ENCODE peak calls at places on chromosomes 12 and 14, in ten cellular contexts. V, T, K, C, H, Q, N, I, A and Y are unnamed samples.

GRCh38 chr12:40515041-40515825 is 177.0 kb upstream of the CNTN1 start:
- DNase-seq in V (no peak), T (no peak), K (peak), C (no peak), H (no peak), Q (no peak), N (no peak), I (no peak), A (no peak), Y (peak)

GRCh38 chr12:59940676-59941342 is 345.0 kb downstream of the SLC16A7 start:
- DNase-seq in V (no peak), T (no peak), K (no peak), C (no peak), H (no peak), Q (no peak), N (no peak), I (no peak), A (no peak), Y (no peak)

GRCh38 chr12:92398565-92399309 is 253.1 kb upstream of the BTG1 start:
- DNase-seq in V (no peak), T (no peak), K (peak), C (no peak), H (no peak), Q (no peak), N (no peak), I (peak), A (no peak), Y (no peak)

GRCh38 chr14:73591690-73592448 is at the start of gene ACOT4:
- DNase-seq in V (peak), T (no peak), K (no peak), C (peak), H (no peak), Q (no peak), N (peak), I (peak), A (no peak), Y (no peak)

GRCh38 chr12:50220357-50221061 is 53.3 kb upstream of the CERS5 start:
- DNase-seq in V (no peak), T (no peak), K (no peak), C (no peak), H (no peak), Q (no peak), N (no peak), I (peak), A (no peak), Y (peak)

GRCh38 chr12:50533971-50534370 is 29.2 kb downstream of the DIP2B start:
- DNase-seq in V (no peak), T (no peak), K (no peak), C (no peak), H (no peak), Q (no peak), N (no peak), I (no peak), A (no peak), Y (no peak)

GRCh38 chr14:61950340-61950739 is 188.1 kb downstream of the SNAPC1 start:
- DNase-seq in V (no peak), T (no peak), K (no peak), C (no peak), H (no peak), Q (no peak), N (no peak), I (no peak), A (no peak), Y (no peak)

GRCh38 chr12:54356951-54357356 is 7.3 kb downstream of the GPR84 start:
- DNase-seq in V (no peak), T (no peak), K (no peak), C (no peak), H (no peak), Q (no peak), N (no peak), I (no peak), A (no peak), Y (no peak)

GRCh38 chr12:54294152-54294913 is 6.5 kb downstream of the NFE2 start:
- DNase-seq in V (peak), T (no peak), K (peak), C (peak), H (no peak), Q (no peak), N (peak), I (peak), A (peak), Y (peak)

GRCh38 chr12:101655400-101655799 is 42.0 kb upstream of the CHPT1 start:
- DNase-seq in V (no peak), T (no peak), K (no peak), C (no peak), H (no peak), Q (no peak), N (no peak), I (no peak), A (no peak), Y (no peak)

GRCh38 chr12:47819902-47820630 is at the start of gene HDAC7:
- DNase-seq in V (peak), T (no peak), K (peak), C (peak), H (peak), Q (no peak), N (peak), I (peak), A (peak), Y (peak)

GRCh38 chr12:6369916-6370575 is 5.3 kb downstream of the SCNN1A start:
- DNase-seq in V (no peak), T (no peak), K (no peak), C (peak), H (no peak), Q (no peak), N (no peak), I (no peak), A (no peak), Y (no peak)

GRCh38 chr14:84806627-84807026 is 723.3 kb upstream of the FLRT2 start:
- DNase-seq in V (no peak), T (no peak), K (no peak), C (no peak), H (no peak), Q (peak), N (no peak), I (no peak), A (no peak), Y (no peak)

GRCh38 chr12:2256453-2256852 is 203.7 kb downstream of the CACNA1C start:
- DNase-seq in V (no peak), T (no peak), K (no peak), C (no peak), H (no peak), Q (no peak), N (no peak), I (no peak), A (no peak), Y (no peak)
- H3K4me3 ChIP-seq in V (no peak), T (no peak), K (no peak), C (no peak), H (no peak), Q (no peak), N (no peak), I (no peak), A (no peak), Y (no peak)

GRCh38 chr12:4154672-4155225 is 118.8 kb upstream of the CCND2 start:
- DNase-seq in V (no peak), T (no peak), K (no peak), C (no peak), H (no peak), Q (no peak), N (no peak), I (no peak), A (no peak), Y (no peak)

GRCh38 chr12:4153343-4153892 is 120.1 kb upstream of the CCND2 start:
- DNase-seq in V (no peak), T (no peak), K (no peak), C (no peak), H (no peak), Q (no peak), N (no peak), I (peak), A (no peak), Y (peak)

GRCh38 chr12:4152145-4152795 is 121.3 kb upstream of the CCND2 start:
- DNase-seq in V (no peak), T (no peak), K (no peak), C (no peak), H (no peak), Q (no peak), N (no peak), I (peak), A (no peak), Y (no peak)

GRCh38 chr12:4148418-4149056 is 125.0 kb upstream of the CCND2 start:
- DNase-seq in V (peak), T (no peak), K (no peak), C (peak), H (peak), Q (no peak), N (peak), I (peak), A (peak), Y (no peak)

DNA sequence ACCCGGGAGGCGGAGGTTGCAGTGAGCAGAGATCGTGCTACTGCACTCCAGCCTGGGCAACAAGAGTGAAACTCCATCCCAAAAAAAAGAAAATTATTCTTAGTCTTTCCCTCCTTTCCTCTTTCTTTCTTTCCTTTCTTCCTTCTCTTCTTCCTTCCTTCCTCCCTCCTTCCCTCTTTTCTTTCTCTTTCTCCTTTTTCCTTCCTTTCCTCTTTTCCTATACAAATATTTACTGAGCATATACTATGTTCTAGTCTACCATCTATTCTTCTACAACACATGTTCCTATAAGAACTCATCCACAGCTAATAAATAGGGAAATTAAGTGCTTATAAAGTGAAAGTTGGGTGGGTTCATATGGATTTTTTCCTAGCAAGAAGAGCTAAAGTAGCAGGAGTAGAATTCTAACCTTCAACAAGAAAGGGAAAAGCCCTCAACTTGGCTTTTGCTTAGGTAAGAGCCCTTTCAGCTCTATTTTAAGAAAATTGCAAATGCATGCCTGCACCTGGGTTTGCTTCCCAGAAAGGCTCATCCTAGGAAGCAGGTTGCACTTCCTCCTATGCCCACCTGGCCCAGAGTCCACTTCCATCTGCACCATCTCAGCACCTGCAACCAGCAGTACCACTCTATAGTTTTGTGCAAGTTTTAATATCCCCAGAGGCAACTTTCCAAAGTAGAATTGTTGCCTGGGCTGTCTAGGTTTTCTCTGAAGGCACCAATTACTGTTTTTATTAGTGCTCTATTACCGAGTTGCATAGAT is 122.0 kb upstream of the CCND2 start:
- DNase-seq in V (no peak), T (no peak), K (no peak), C (no peak), H (no peak), Q (no peak), N (no peak), I (no peak), A (no peak), Y (no peak)
- H3K4me3 ChIP-seq in V (no peak), T (no peak), K (no peak), C (no peak), H (no peak), Q (no peak), N (no peak), I (no peak), A (no peak), Y (no peak)

GRCh38 chr12:55815473-55815872 is 2.1 kb downstream of the SARNP start:
- DNase-seq in V (no peak), T (no peak), K (no peak), C (no peak), H (no peak), Q (no peak), N (no peak), I (no peak), A (no peak), Y (no peak)
- H3K4me3 ChIP-seq in V (no peak), T (peak), K (no peak), C (peak), H (no peak), Q (no peak), N (no peak), I (no peak), A (peak), Y (no peak)

GRCh38 chr14:49997991-49998390 is 105.1 kb downstream of the ARF6 start:
- DNase-seq in V (no peak), T (no peak), K (no peak), C (no peak), H (no peak), Q (no peak), N (no peak), I (no peak), A (no peak), Y (no peak)

GRCh38 chr14:50001146-50001998 is 108.5 kb downstream of the ARF6 start:
- DNase-seq in V (no peak), T (no peak), K (peak), C (peak), H (peak), Q (peak), N (no peak), I (peak), A (peak), Y (peak)

GRCh38 chr14:50000215-50001145 is 107.6 kb downstream of the ARF6 start:
- DNase-seq in V (peak), T (no peak), K (peak), C (peak), H (peak), Q (peak), N (peak), I (peak), A (peak), Y (peak)

GRCh38 chr14:49999216-49999761 is 106.4 kb downstream of the ARF6 start:
- DNase-seq in V (peak), T (no peak), K (peak), C (peak), H (peak), Q (no peak), N (peak), I (peak), A (peak), Y (peak)

DNA sequence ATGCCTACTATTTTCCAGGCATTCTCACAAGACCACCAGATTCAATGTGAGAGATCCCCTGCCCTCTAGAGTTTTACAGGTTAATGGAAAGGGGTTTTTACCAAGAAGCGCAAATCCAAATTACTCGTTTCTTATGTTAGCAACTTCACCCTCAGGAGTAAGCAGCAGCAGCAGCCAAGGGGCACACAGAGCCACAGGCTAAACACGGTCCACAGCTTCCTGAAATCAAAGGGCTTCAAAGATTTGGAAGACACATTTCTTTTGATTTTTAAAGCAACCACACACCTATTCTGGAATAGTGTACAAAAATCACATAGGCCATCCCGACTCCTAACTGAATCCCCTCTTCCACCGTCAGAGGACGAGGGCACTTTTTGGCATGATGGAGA is 106.9 kb downstream of the ARF6 start:
- DNase-seq in V (no peak), T (no peak), K (peak), C (no peak), H (no peak), Q (no peak), N (no peak), I (no peak), A (no peak), Y (no peak)
- H3K4me3 ChIP-seq in V (no peak), T (no peak), K (no peak), C (no peak), H (no peak), Q (no peak), N (no peak), I (peak), A (peak), Y (peak)

DNA sequence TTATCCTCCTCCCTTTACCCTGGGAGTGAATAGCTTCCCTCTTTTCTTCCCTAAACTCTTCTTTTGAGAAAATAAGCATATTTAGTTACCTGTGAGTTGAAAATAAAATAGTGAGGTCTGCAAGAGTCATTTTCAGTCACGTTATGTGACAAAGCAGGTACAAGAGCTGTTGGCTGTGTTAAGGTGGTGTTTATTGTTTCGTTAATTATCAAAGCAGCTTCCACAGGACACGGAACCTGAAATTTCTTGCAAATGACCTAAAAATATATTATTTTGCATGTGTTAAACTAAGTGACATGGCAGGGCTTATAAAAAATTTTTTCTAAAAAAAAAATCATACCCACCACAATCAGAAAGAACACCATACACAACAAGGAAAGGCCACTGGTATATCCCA is 8.3 kb downstream of the SLC38A2 start:
- DNase-seq in V (no peak), T (no peak), K (no peak), C (no peak), H (no peak), Q (no peak), N (no peak), I (no peak), A (no peak), Y (no peak)
- H3K4me3 ChIP-seq in V (no peak), T (peak), K (no peak), C (peak), H (no peak), Q (no peak), N (no peak), I (no peak), A (no peak), Y (no peak)